ENCODE peak calls at places on chromosomes 4 and X, in seven cellular contexts. Q, I, C, E, H, G and V are unnamed samples.

GRCh38 chrX:135484636-135485289 is 35.7 kb upstream of the INTS6L start:
- DNase-seq in Q (peak; percentile 21), I (peak; percentile 2), C (peak; percentile 21), E (peak; percentile 18), H (no peak), G (peak; percentile 46), V (no peak)

GRCh38 chr4:185425600-185426352 is at the start of gene UFSP2:
- DNase-seq in Q (peak; percentile 94), I (peak; percentile 81), C (peak; percentile 87), E (peak; percentile 93), H (peak; percentile 90), G (peak; percentile 93), V (peak; percentile 87)

GRCh38 chr4:183580849-183581248 is 76.0 kb downstream of the ING2 start:
- DNase-seq in Q (no peak), I (no peak), C (no peak), E (no peak), H (no peak), G (no peak), V (no peak)

GRCh38 chr4:155722816-155723499 is 35.9 kb upstream of the GUCY1B1 start:
- DNase-seq in Q (no peak), I (no peak), C (no peak), E (no peak), H (no peak), G (no peak), V (no peak)

GRCh38 chr4:55634417-55635128 is 1.5 kb downstream of the NMU start:
- DNase-seq in Q (no peak), I (no peak), C (no peak), E (no peak), H (no peak), G (no peak), V (no peak)

GRCh38 chrX:116267511-116268040 is 97.0 kb downstream of the AGTR2 start:
- DNase-seq in Q (no peak), I (no peak), C (no peak), E (no peak), H (no peak), G (no peak), V (no peak)

GRCh38 chr4:175691791-175692190 is 120.3 kb downstream of the GPM6A start:
- DNase-seq in Q (no peak), I (no peak), C (no peak), E (no peak), H (no peak), G (no peak), V (no peak)

GRCh38 chrX:49995021-49995731 is 72.8 kb downstream of the CLCN5 start:
- DNase-seq in Q (no peak), I (peak; percentile 30), C (peak; percentile 28), E (no peak), H (no peak), G (peak; percentile 10), V (no peak)

GRCh38 chr4:127856485-127857447 is 23.9 kb upstream of the PLK4 start:
- DNase-seq in Q (no peak), I (no peak), C (no peak), E (no peak), H (no peak), G (no peak), V (no peak)

GRCh38 chr4:99921174-99921573 is 25.2 kb downstream of the DNAJB14 start:
- DNase-seq in Q (no peak), I (no peak), C (no peak), E (no peak), H (no peak), G (no peak), V (no peak)

GRCh38 chr4:99915449-99915848 is 21.2 kb upstream of the LAMTOR3 start:
- DNase-seq in Q (no peak), I (no peak), C (no peak), E (no peak), H (no peak), G (no peak), V (no peak)

GRCh38 chr4:99917575-99917974 is 23.3 kb upstream of the LAMTOR3 start:
- DNase-seq in Q (no peak), I (no peak), C (no peak), E (no peak), H (no peak), G (no peak), V (no peak)

DNA sequence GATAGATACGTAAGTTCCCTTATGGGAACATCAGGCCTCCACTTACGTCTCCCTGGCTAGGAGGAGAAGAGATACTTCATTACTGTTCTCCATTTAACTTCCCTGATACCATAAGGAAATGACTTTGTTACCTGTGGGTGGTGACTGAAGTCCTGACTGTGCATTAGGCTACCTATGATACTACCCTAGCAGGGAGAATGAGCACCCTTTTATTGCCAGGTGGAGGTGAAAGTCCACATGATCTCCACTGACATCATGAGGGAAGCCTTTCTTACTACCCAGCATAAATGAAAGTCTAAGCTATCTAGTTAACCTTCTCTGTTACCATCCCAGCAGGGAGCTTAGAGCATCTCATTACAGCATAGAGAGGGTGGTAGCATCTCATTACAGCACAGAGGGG is 24.4 kb upstream of the LAMTOR3 start:
- DNase-seq in Q (no peak), I (no peak), C (no peak), E (no peak), H (no peak), G (no peak), V (no peak)
- TF ChIP-seq POLR2AphosphoS5 in Q (no peak), I (no peak), C (no peak), E (no peak), H (no peak), G (no peak), V (no peak)

GRCh38 chr4:52197351-52197750 is 146.2 kb downstream of the SPATA18 start:
- DNase-seq in Q (no peak), I (no peak), C (no peak), E (no peak), H (no peak), G (no peak), V (no peak)
- H3K9ac ChIP-seq in Q (no peak overlapping the region), I (no peak overlapping the region), C (no peak overlapping the region), E (no peak overlapping the region), H (no peak overlapping the region), G (no peak overlapping the region), V (no peak overlapping the region)

DNA sequence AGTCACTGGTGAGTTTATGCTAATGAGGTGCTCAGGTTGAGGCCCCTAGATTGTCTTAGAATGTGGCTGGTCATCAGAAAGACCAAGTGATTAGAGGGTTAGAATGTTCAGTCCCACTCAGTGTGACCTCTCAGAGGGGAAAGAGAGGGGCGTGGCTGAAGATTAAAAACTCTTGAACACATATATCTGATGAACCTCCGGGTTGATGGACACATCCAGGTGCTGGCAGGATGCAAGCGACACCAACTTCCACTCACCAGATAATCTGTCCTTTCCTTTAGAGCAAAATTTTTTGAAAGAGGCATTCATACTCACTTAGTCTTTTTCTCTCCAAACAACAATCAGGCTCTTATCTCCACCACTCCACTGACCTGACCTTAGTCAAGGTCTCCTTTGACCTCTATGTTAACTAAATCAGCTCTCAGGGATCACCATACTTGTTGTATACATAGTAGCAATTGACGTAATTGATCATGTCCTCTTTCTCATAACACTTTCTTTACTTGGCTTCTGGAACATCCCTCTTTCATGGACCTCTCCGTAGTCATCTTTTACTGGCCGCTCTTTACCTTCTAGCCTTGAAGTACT is 14.2 kb downstream of the FAM47E start:
- DNase-seq in Q (no peak), I (peak; percentile 61), C (no peak), E (no peak), H (no peak), G (no peak), V (no peak)
- H3K36me3 ChIP-seq in Q (no peaks in the 10 kb centered on the region), I (no peaks in the 10 kb centered on the region), C (no peaks in the 10 kb centered on the region), E (no peaks in the 10 kb centered on the region), H (no peaks in the 10 kb centered on the region), G (no peaks in the 10 kb centered on the region), V (no peaks in the 10 kb centered on the region)

GRCh38 chrX:1378306-1378758 is 13.6 kb downstream of the SLC25A6 start:
- DNase-seq in Q (peak; percentile 39), I (no peak), C (no peak), E (no peak), H (no peak), G (no peak), V (no peak)
- TF ChIP-seq POLR2AphosphoS5 in Q (no peak), I (no peak), C (no peak), E (no peak), H (peak; percentile 7), G (no peak), V (no peak)